ENCODE peak calls at places on chromosomes 6 and 20, in eight cellular contexts. T is IMR-90, Y is upper lobe of right lung, A is ovary, X is foreskin fibroblast, W is fibroblast of lung, J is A673, H is GM12865. E is an unnamed sample.

GRCh38 chr20:46708172-46708860 is 1.1 kb upstream of the SLC2A10 start:
- DNase-seq in T (no peak), J (no peak), X (no peak), Y (no peak), H (no peak), W (no peak), A (no peak), E (no peak)

GRCh38 chr20:6533828-6534388 is 233.6 kb upstream of the BMP2 start:
- DNase-seq in T (peak), H (no peak), J (peak), W (peak), Y (no peak), X (peak), A (no peak), E (peak)

GRCh38 chr6:17908831-17909230 is 78.6 kb downstream of the KIF13A start:
- DNase-seq in W (no peak), Y (no peak), J (no peak), X (no peak), A (no peak), T (no peak), H (no peak), E (no peak)

GRCh38 chr6:101776919-101777350 is 383.4 kb downstream of the GRIK2 start:
- DNase-seq in X (no peak), Y (no peak), W (no peak), H (no peak), T (no peak), J (no peak), A (no peak), E (no peak)

GRCh38 chr6:113318553-113318952 is 538.6 kb upstream of the MARCKS start:
- DNase-seq in A (no peak), X (no peak), T (peak), W (peak), Y (no peak), J (peak), H (no peak), E (no peak)

GRCh38 chr6:150517175-150517574 is 82.5 kb upstream of the PLEKHG1 start:
- DNase-seq in A (no peak), W (no peak), Y (no peak), X (no peak), T (no peak), H (no peak), J (no peak), E (no peak)

GRCh38 chr20:63835031-63835858 is 4.2 kb upstream of the ZBTB46 start:
- DNase-seq in H (peak), T (peak), X (peak), A (peak), J (peak), Y (peak), W (peak), E (peak)

GRCh38 chr6:168221000-168221399 is 98.6 kb downstream of the DACT2 start:
- DNase-seq in X (no peak), A (no peak), H (no peak), J (no peak), Y (no peak), W (no peak), T (no peak), E (no peak)

GRCh38 chr6:93419304-93420162 is at the start of gene EPHA7:
- DNase-seq in T (peak), A (peak), H (peak), X (peak), Y (peak), W (peak), J (peak), E (peak)

GRCh38 chr6:150452642-150453243 is 83.9 kb downstream of the IYD start:
- DNase-seq in X (no peak), T (no peak), Y (peak), J (no peak), A (no peak), H (no peak), W (no peak), E (peak)

GRCh38 chr6:154868143-154868594 is 126.9 kb upstream of the TIAM2 start:
- DNase-seq in W (peak), T (peak), X (peak), A (no peak), J (peak), H (peak), Y (no peak), E (no peak)

GRCh38 chr6:98998103-98998502 is 50.4 kb upstream of the FBXL4 start:
- DNase-seq in T (no peak), A (no peak), X (no peak), W (no peak), J (no peak), Y (no peak), H (no peak), E (peak)

GRCh38 chr6:15744824-15745402 is 82.1 kb upstream of the DTNBP1 start:
- DNase-seq in W (no peak), X (no peak), J (no peak), Y (no peak), H (peak), T (no peak), A (no peak), E (no peak)

GRCh38 chr6:142444388-142444787 is 142.6 kb downstream of the ADGRG6 start:
- DNase-seq in X (no peak), A (no peak), J (peak), T (peak), H (no peak), W (peak), Y (no peak), E (no peak)

GRCh38 chr20:58891076-58891685 is 38.7 kb downstream of the GNAS start:
- DNase-seq in T (peak), W (peak), H (peak), J (peak), Y (peak), X (peak), A (no peak), E (peak)

GRCh38 chr20:9235518-9235917 is 166.6 kb downstream of the PLCB4 start:
- DNase-seq in W (peak), H (no peak), T (peak), Y (no peak), X (peak), A (no peak), J (peak), E (no peak)

GRCh38 chr20:4978050-4978918 is 23.0 kb downstream of the SLC23A2 start:
- DNase-seq in T (no peak), X (no peak), J (peak), Y (no peak), H (no peak), A (no peak), W (no peak), E (no peak)

GRCh38 chr20:50277064-50277415 is 86.4 kb downstream of the CEBPB start:
- DNase-seq in J (no peak), H (no peak), W (no peak), Y (no peak), A (no peak), T (no peak), X (no peak), E (no peak)

GRCh38 chr6:90086517-90086916 is 192.2 kb downstream of the GJA10 start:
- DNase-seq in A (no peak), H (no peak), T (peak), X (no peak), Y (no peak), J (no peak), W (no peak), E (no peak)

GRCh38 chr6:138105880-138106664 is 1.1 kb downstream of the PERP start:
- DNase-seq in A (no peak), T (peak), W (peak), Y (no peak), X (no peak), J (no peak), H (no peak), E (no peak)

GRCh38 chr6:32969685-32970412 is 1.5 kb downstream of the BRD2 start:
- DNase-seq in A (peak), X (peak), Y (peak), W (peak), H (peak), T (peak), J (peak), E (peak)
- TF ChIP-seq CTCF in A (peak), X (no peak), Y (peak), W (peak), H (peak), T (no peak), J (peak), E (peak)

DNA sequence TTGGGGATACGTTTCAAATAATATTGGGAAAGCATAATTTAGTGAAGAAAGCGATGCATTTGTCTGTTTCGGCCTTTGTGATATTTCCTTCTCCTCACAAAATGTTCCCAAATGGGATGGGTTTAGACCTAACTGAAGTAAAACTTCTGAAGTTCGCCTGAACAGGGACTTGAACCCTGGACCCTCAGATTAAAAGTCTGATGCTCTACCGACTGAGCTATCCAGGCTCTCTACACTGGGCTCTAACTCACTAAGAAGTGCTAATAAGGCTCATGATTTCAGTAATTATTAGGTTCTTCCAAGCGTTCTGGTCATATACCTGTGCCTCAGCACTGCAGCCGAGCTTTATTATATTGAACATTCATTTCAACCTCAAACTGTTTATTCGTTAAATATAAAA is 118.8 kb upstream of the ZNF184 start:
- DNase-seq in A (no peak), H (peak), Y (no peak), T (peak), X (peak), J (peak), W (peak), E (no peak)
- H3K4me3 ChIP-seq in A (no peak), H (peak), Y (no peak), T (no peak), X (peak), J (peak), W (peak), E (no peak)

DNA sequence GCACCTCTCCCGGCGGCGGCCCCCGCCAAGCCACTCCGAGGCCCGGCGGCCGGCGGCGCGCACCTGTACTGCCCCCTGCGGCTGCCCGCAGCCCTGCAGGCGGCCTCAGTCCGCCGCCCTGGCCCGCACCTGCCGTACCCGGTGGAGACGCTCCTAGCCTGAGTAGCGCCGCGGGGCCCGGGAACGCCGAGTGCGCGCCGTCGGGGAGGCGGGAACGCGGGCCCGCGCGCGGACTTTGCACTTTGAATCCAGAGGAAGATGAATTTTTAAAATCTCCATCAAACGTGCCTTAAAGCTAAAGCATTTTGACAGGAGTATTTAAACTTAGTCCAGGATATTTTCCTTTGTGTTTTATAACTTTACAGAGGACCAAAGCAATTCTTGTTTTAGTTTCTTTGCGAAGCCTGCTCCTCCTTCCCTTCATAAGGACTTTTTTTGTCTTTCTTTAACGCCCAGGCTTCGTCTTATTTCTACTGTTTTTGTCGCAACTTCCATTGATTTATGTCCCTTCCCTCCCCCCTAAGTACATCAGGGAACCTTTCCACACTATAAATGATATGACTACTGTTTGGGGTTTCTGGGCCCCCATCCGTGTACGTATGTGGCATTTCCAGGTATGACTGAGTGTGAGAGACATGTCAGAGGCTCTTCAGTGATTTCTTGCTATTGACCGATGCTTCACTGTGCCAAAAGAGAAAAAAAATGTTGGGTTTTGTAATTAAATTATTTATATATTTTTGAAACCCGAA is 2.0 kb downstream of the FOXQ1 start:
- DNase-seq in W (no peak), J (no peak), Y (peak), T (no peak), A (no peak), X (no peak), H (no peak), E (no peak)
- TF ChIP-seq CTCF in W (peak), J (no peak), Y (peak), T (peak), A (no peak), X (peak), H (no peak), E (peak)

GRCh38 chr20:32050851-32051556 is 1.0 kb upstream of the HCK start:
- DNase-seq in A (no peak), Y (peak), T (no peak), J (no peak), X (no peak), H (peak), W (no peak), E (peak)

GRCh38 chr20:32053648-32054047 is 1.6 kb downstream of the HCK start:
- DNase-seq in H (no peak), X (no peak), J (no peak), A (no peak), T (no peak), Y (no peak), W (no peak), E (no peak)

GRCh38 chr20:32051720-32052089 is 337 bp upstream of the HCK start:
- DNase-seq in X (no peak), W (no peak), H (no peak), J (no peak), T (no peak), Y (no peak), A (no peak), E (no peak)

GRCh38 chr20:32052090-32052791 is at the start of gene HCK:
- DNase-seq in T (no peak), W (no peak), A (no peak), X (no peak), Y (peak), H (peak), J (no peak), E (peak)

DNA sequence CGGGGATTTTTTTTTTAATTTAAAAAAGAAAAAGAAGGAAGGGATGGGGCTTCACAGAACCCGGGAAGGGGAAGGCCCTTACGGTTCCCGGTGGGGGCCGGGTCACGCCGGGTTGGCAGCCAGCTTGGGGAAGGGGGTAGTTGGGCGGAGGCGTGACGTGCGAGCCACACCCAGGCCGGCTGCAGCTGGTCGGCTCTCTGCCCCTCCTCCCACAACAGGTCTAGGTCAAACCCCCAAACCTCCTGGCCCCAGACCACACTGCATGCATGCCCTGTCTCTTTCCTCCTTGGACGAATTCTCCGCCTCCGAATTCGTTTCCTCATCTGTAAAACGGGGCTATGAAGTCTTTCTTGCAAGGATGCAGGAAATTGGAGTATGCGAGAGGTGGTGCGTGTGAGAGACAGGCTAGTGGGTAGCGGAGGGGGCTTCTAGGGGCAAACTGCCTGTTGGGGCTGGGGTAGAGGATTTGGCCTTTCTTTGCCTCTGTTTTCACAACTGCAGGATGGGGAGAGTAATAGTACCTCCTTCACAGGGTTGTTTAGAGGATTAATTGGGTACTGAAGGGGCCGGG is 835 bp downstream of the HCK start:
- DNase-seq in T (no peak), J (no peak), X (no peak), H (peak), A (no peak), W (no peak), Y (peak), E (peak)
- H3K4me3 ChIP-seq in T (no peak), J (no peak), X (no peak), H (peak), A (no peak), W (no peak), Y (peak), E (peak)

DNA sequence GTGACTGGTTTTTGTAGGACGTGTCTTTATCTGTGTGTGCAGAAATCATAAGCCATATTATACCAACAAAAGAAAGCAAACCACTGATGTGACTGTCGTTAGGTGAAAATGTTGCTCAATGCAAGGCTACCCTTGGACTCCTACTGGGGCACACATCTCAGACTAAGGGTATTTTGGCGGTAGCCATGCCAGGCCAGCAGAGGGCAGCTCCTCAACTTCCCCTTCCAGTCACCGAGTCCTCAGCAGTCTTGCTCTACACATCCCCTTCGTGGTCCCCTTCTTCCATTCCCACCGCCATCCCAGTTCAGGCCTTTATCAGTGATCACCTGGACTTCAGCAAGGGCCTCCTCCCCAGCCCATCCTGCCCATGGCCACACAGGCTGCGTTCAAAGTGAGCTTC is 113.7 kb upstream of the GGTLC1 start:
- DNase-seq in W (no peak), Y (no peak), T (no peak), J (peak), X (no peak), H (peak), A (no peak), E (no peak)
- TF ChIP-seq CTCF in W (peak), Y (peak), T (no peak), J (peak), X (no peak), H (peak), A (no peak), E (no peak)

GRCh38 chr6:89035252-89036106 is 45.1 kb upstream of the PNRC1 start:
- DNase-seq in J (peak), W (peak), A (peak), Y (peak), T (peak), H (no peak), X (peak), E (peak)
- H3K4me3 ChIP-seq in J (peak), W (peak), A (no peak), Y (peak), T (peak), H (no peak), X (peak), E (no peak)

GRCh38 chr6:80134065-80134464 is 27.6 kb downstream of the BCKDHB start:
- DNase-seq in W (no peak), X (no peak), A (no peak), Y (no peak), J (no peak), H (no peak), T (no peak), E (no peak)

GRCh38 chr6:80132942-80133517 is 26.6 kb downstream of the BCKDHB start:
- DNase-seq in X (peak), T (peak), Y (no peak), H (peak), J (peak), A (peak), W (peak), E (peak)
- TF ChIP-seq CTCF in X (peak), T (peak), Y (peak), H (no peak), J (peak), A (no peak), W (peak), E (peak)

GRCh38 chr6:27601668-27602254 is 128.9 kb upstream of the ZNF184 start:
- DNase-seq in H (peak), X (no peak), A (no peak), Y (no peak), W (no peak), T (no peak), J (peak), E (no peak)
- H3K4me3 ChIP-seq in H (peak), X (peak), A (no peak), Y (no peak), W (peak), T (peak), J (peak), E (no peak)

DNA sequence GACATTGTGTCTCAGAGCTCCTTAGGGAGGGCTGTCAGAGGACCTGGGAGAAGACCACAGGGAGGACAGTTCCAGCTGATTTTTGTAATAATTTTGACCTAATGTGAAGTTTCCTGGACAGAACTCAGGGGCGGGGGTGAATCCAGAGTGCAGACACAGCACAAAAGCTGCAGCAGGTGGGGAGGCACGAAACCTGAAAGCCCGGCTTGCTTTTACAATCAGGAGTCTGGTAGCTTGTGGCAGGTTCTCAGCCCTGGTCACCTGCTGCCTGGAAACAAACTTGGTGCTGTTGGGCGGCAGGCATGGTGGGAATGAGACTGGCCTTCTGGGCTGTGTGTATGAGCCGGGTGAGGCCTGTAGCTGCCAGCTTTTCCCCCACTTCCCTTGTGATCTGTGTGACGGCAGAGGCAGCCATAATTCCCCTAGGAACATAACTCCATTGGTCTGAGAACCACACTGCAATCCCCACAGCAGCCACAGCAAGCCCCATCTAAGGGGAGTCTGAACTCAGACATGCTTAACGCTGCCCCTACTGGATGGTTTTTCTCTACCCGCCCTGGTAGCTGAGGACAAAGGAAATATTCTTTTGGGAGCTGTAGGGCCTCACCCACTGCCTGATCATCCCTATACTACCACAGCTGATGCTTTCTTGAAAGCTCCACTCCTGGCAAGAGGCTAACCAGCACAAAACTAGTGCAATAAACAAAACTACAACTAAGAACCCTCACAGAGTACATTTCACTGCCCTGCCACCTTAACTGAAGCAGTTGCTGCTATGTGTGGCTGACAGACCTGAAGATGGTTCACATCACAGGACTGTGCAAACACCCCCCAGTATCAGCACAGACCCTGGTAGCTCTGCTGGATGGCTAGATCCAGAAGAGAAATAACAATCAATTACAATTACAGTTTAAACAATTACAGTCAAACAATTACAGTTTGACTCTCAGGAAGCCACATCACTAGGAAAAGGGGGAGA is 1055.1 kb upstream of the GJE1 start:
- DNase-seq in X (no peak), A (no peak), Y (no peak), W (no peak), T (no peak), H (peak), J (peak), E (no peak)
- TF ChIP-seq CTCF in X (no peak), A (no peak), Y (no peak), W (no peak), T (peak), H (peak), J (peak), E (no peak)

DNA sequence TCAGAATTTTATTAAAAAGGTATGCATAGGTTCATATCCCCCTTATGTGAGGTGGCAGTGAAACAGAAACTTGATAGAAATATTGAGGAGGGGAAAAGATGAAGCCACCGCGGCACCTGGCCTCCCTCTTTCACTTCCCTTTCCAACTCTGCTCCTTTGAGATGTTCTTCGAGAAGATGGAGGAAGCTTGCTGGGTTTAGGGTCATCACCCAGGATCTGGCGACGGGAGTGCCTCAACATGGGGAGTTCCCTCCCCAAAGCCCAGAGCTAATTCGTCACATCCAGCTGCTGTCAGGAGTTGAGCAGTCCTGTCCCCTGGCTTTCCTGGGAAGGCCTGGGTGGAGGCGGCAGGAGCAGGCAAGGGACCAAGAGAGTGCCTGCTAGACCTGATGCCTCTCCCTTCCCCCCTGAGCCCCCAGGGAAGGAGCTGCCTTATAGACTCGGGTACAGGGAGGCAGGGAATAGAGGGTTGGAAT is 29.1 kb downstream of the RREB1 start:
- DNase-seq in H (peak), J (no peak), T (no peak), Y (no peak), A (no peak), X (no peak), W (no peak), E (no peak)
- H3K4me3 ChIP-seq in H (peak), J (no peak), T (no peak), Y (no peak), A (no peak), X (no peak), W (no peak), E (no peak)

E was measured in heart left ventricle.